ENCODE peak calls at places on chromosomes 2 and 18, in ten cellular contexts. D, M, V, Z, A, J, F, Y, Q and I are unnamed samples.
A peak's percentile ranks its signal among the peaks of the same experiment; 100 is the strongest.

GRCh38 chr18:52636536-52636935 is 296.5 kb downstream of the DCC start:
- DNase-seq in D (no peak), M (no peak), V (peak; percentile 26), Z (no peak), A (no peak), J (no peak), F (no peak), Y (no peak), Q (no peak), I (peak; percentile 40)

GRCh38 chr2:87401726-87402345 is 346.1 kb upstream of the PLGLB2 start:
- DNase-seq in D (no peak), M (peak; percentile 60), V (no peak), Z (no peak), A (peak; percentile 20), J (no peak), F (no peak), Y (no peak), Q (no peak), I (no peak)

GRCh38 chr2:36748166-36748565 is 51.7 kb downstream of the VIT start:
- DNase-seq in D (no peak), M (no peak), V (no peak), Z (no peak), A (no peak), J (peak; percentile 35), F (no peak), Y (no peak), Q (no peak), I (no peak)

GRCh38 chr2:64751286-64752260 is 97.9 kb upstream of the SERTAD2 start:
- DNase-seq in D (no peak), M (peak; percentile 100), V (peak; percentile 71), Z (peak; percentile 98), A (no peak), J (peak; percentile 49), F (no peak), Y (peak; percentile 98), Q (peak; percentile 80), I (peak; percentile 99)

GRCh38 chr18:77199707-77200106 is 49.9 kb upstream of the GALR1 start:
- DNase-seq in D (no peak), M (no peak), V (no peak), Z (no peak), A (no peak), J (no peak), F (no peak), Y (no peak), Q (no peak), I (no peak)

GRCh38 chr2:187842978-187843847 is 289.0 kb upstream of the TFPI start:
- DNase-seq in D (peak; percentile 57), M (no peak), V (peak; percentile 76), Z (peak; percentile 86), A (no peak), J (peak; percentile 78), F (no peak), Y (peak; percentile 72), Q (peak; percentile 53), I (peak; percentile 58)

GRCh38 chr2:20573611-20574422 is 77.1 kb downstream of the HS1BP3 start:
- DNase-seq in D (no peak), M (peak; percentile 88), V (peak; percentile 12), Z (no peak), A (no peak), J (peak; percentile 89), F (no peak), Y (no peak), Q (no peak), I (peak; percentile 40)

GRCh38 chr2:236137066-236137465 is 31.1 kb downstream of the GBX2 start:
- DNase-seq in D (no peak), M (peak; percentile 29), V (no peak), Z (no peak), A (no peak), J (no peak), F (peak; percentile 26), Y (no peak), Q (no peak), I (no peak)

GRCh38 chr18:26832302-26832701 is 33.2 kb downstream of the AQP4 start:
- DNase-seq in D (no peak), M (no peak), V (no peak), Z (no peak), A (no peak), J (no peak), F (no peak), Y (no peak), Q (no peak), I (no peak)

GRCh38 chr2:235634435-235635152 is 140.8 kb downstream of the AGAP1 start:
- DNase-seq in D (no peak), M (no peak), V (no peak), Z (no peak), A (no peak), J (peak; percentile 69), F (no peak), Y (no peak), Q (no peak), I (peak; percentile 22)

GRCh38 chr2:191907545-191907944 is 60.7 kb upstream of the CAVIN2 start:
- DNase-seq in D (no peak), M (no peak), V (no peak), Z (no peak), A (no peak), J (no peak), F (no peak), Y (no peak), Q (no peak), I (peak; percentile 71)

GRCh38 chr2:217356795-217357194 is 496.9 kb upstream of the TNP1 start:
- DNase-seq in D (no peak), M (no peak), V (no peak), Z (no peak), A (peak; percentile 70), J (no peak), F (no peak), Y (no peak), Q (no peak), I (peak; percentile 15)

GRCh38 chr18:7388752-7389151 is 157.9 kb downstream of the LRRC30 start:
- DNase-seq in D (peak; percentile 20), M (no peak), V (no peak), Z (no peak), A (no peak), J (no peak), F (no peak), Y (no peak), Q (no peak), I (no peak)

GRCh38 chr2:59684101-59684770 is 869.2 kb downstream of the BCL11A start:
- DNase-seq in D (no peak), M (no peak), V (no peak), Z (peak; percentile 49), A (no peak), J (no peak), F (no peak), Y (no peak), Q (no peak), I (peak; percentile 19)

GRCh38 chr18:47172476-47172875 is 3.7 kb downstream of the IER3IP1 start:
- DNase-seq in D (no peak), M (no peak), V (no peak), Z (no peak), A (no peak), J (peak; percentile 35), F (no peak), Y (no peak), Q (no peak), I (no peak)
- H3K4me1 ChIP-seq in D (peaks cover 5% of the 10 kb centered on the region), M (peaks cover 18% of the 10 kb centered on the region), V (no peaks in the 10 kb centered on the region), Z (no peaks in the 10 kb centered on the region), A (peaks cover 8% of the 10 kb centered on the region), J (peaks cover 4% of the 10 kb centered on the region), F (peaks cover 23% of the 10 kb centered on the region), Y (peaks cover 13% of the 10 kb centered on the region), Q (peaks cover 6% of the 10 kb centered on the region), I (no peaks in the 10 kb centered on the region)

DNA sequence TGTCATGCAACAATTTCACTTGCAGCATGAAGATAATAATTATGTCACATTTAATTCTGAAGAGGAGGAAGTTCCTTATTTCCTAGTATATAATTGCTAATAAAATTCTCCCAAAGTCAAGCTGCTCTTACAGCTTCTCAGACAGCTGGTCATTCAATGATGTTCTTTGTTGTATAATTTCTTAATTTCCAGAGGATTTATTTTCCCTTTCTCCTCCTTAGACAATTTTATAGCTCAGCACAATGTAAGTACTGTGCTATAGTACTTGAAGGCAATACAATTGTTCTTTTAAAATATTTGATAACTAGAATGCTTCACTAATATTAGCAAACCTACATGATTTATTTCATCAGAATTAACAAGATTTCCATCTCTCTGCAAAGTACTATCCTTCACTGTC is 73.4 kb downstream of the ROCK1 start:
- DNase-seq in D (no peak), M (no peak), V (peak; percentile 50), Z (no peak), A (no peak), J (no peak), F (no peak), Y (no peak), Q (no peak), I (no peak)
- H3K4me3 ChIP-seq in D (no peak overlapping the region), M (no peak overlapping the region), V (no peak overlapping the region), Z (no peak overlapping the region), A (no peak overlapping the region), J (no peak overlapping the region), F (no peak overlapping the region), Y (no peak overlapping the region), Q (no peak overlapping the region), I (no peak overlapping the region)

GRCh38 chr2:53511549-53511948 is 256.1 kb upstream of the CHAC2 start:
- DNase-seq in D (no peak), M (no peak), V (no peak), Z (peak; percentile 44), A (no peak), J (no peak), F (no peak), Y (no peak), Q (no peak), I (no peak)

GRCh38 chr2:53516650-53517049 is 251.0 kb upstream of the CHAC2 start:
- DNase-seq in D (no peak), M (no peak), V (no peak), Z (no peak), A (no peak), J (no peak), F (no peak), Y (no peak), Q (no peak), I (no peak)

GRCh38 chr2:53513167-53513666 is 254.4 kb upstream of the CHAC2 start:
- DNase-seq in D (no peak), M (no peak), V (no peak), Z (no peak), A (no peak), J (no peak), F (no peak), Y (no peak), Q (no peak), I (no peak)

GRCh38 chr2:53512071-53512841 is 255.3 kb upstream of the CHAC2 start:
- DNase-seq in D (no peak), M (no peak), V (no peak), Z (peak; percentile 93), A (no peak), J (peak; percentile 79), F (no peak), Y (no peak), Q (no peak), I (no peak)

GRCh38 chr2:53515435-53516332 is 251.9 kb upstream of the CHAC2 start:
- DNase-seq in D (no peak), M (no peak), V (no peak), Z (peak; percentile 41), A (no peak), J (peak; percentile 20), F (no peak), Y (peak; percentile 29), Q (no peak), I (peak; percentile 26)
- H3K4me1 ChIP-seq in D (peaks cover 3% of the 10 kb centered on the region), M (no peaks in the 10 kb centered on the region), V (no peaks in the 10 kb centered on the region), Z (peaks cover 29% of the 10 kb centered on the region), A (no peaks in the 10 kb centered on the region), J (peaks cover 5% of the 10 kb centered on the region), F (no peaks in the 10 kb centered on the region), Y (peaks cover 8% of the 10 kb centered on the region), Q (no peaks in the 10 kb centered on the region), I (no peaks in the 10 kb centered on the region)

DNA sequence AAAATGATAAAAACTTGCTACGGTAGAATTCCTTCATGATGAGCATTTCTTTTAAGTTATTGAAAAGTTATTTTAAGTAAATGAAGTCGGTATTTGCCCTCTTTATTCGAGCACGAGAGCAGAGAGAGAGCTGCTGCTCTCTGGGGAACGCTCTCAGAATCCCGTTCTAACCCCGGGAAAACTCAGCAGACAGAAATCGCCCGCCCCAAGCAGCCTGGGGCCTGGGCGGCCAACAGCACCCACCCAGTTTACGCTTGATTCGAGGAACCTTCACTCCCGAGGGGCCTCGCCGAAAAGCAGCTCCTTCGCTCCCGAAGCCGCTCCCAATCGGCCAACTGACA is 3.5 kb upstream of the OTX1 start:
- DNase-seq in D (peak; percentile 27), M (no peak), V (no peak), Z (no peak), A (peak; percentile 28), J (no peak), F (no peak), Y (no peak), Q (no peak), I (no peak)
- H3K4me3 ChIP-seq in D (peak overlapping the region; percentile 72), M (no peak overlapping the region), V (no peak overlapping the region), Z (no peak overlapping the region), A (no peak overlapping the region), J (no peak overlapping the region), F (no peak overlapping the region), Y (peak overlapping the region; percentile 18), Q (no peak overlapping the region), I (no peak overlapping the region)